ENCODE peak calls at places on chromosome 3, in seven cellular contexts. U, O, C, A, P, N and E are unnamed samples.

GRCh38 chr3:142211034-142211433 is 14.4 kb downstream of the GK5 start:
- DNase-seq in U (no peak), O (no peak), C (no peak), A (peak; percentile 7), P (peak; percentile 38), N (no peak), E (no peak)

GRCh38 chr3:20141841-20142240 is 44.2 kb downstream of the SGO1 start:
- DNase-seq in U (no peak), O (no peak), C (peak; percentile 21), A (no peak), P (peak; percentile 13), N (peak; percentile 13), E (no peak)

GRCh38 chr3:62374375-62374876 is 1.1 kb upstream of the FEZF2 start:
- DNase-seq in U (no peak), O (no peak), C (no peak), A (no peak), P (no peak), N (no peak), E (no peak)

GRCh38 chr3:68893600-68894239 is 38.6 kb downstream of the TAFA4 start:
- DNase-seq in U (no peak), O (peak; percentile 29), C (no peak), A (peak; percentile 27), P (peak; percentile 52), N (no peak), E (no peak)

GRCh38 chr3:172467170-172467824 is 19.0 kb upstream of the GHSR start:
- DNase-seq in U (no peak), O (no peak), C (no peak), A (peak; percentile 45), P (no peak), N (no peak), E (no peak)

GRCh38 chr3:107285197-107285596 is 92.0 kb upstream of the CCDC54 start:
- DNase-seq in U (no peak), O (no peak), C (no peak), A (no peak), P (no peak), N (no peak), E (no peak)

GRCh38 chr3:63386568-63386967 is 108.5 kb downstream of the SYNPR start:
- DNase-seq in U (no peak), O (no peak), C (no peak), A (no peak), P (peak; percentile 19), N (no peak), E (no peak)

GRCh38 chr3:127754411-127755304 is 67.7 kb downstream of the MGLL start:
- DNase-seq in U (no peak), O (no peak), C (no peak), A (no peak), P (no peak), N (no peak), E (no peak)

GRCh38 chr3:148101061-148101460 is 596.6 kb upstream of the AGTR1 start:
- DNase-seq in U (no peak), O (no peak), C (no peak), A (no peak), P (no peak), N (no peak), E (no peak)

GRCh38 chr3:33134026-33134625 is 20.3 kb downstream of the CRTAP start:
- DNase-seq in U (no peak), O (no peak), C (no peak), A (no peak), P (no peak), N (no peak), E (no peak)

GRCh38 chr3:107578091-107578490 is 55.3 kb downstream of the BBX start:
- DNase-seq in U (no peak), O (no peak), C (no peak), A (no peak), P (no peak), N (no peak), E (no peak)

GRCh38 chr3:152071924-152072323 is 196.8 kb upstream of the MBNL1 start:
- DNase-seq in U (no peak), O (peak; percentile 22), C (no peak), A (peak; percentile 30), P (peak; percentile 36), N (no peak), E (no peak)

GRCh38 chr3:48215019-48215418 is 8.3 kb upstream of the CAMP start:
- DNase-seq in U (peak; percentile 66), O (no peak), C (peak; percentile 48), A (no peak), P (no peak), N (no peak), E (no peak)

GRCh38 chr3:174540081-174540480 is 319.1 kb upstream of the NAALADL2 start:
- DNase-seq in U (no peak), O (no peak), C (no peak), A (no peak), P (no peak), N (no peak), E (no peak)

GRCh38 chr3:66133050-66133757 is 87.6 kb upstream of the SLC25A26 start:
- DNase-seq in U (no peak), O (no peak), C (no peak), A (no peak), P (no peak), N (no peak), E (no peak)

GRCh38 chr3:125194061-125194848 is 18.3 kb downstream of the SLC12A8 start:
- DNase-seq in U (no peak), O (no peak), C (no peak), A (no peak), P (no peak), N (no peak), E (no peak)

GRCh38 chr3:13655074-13655913 is 106.4 kb downstream of the FBLN2 start:
- DNase-seq in U (peak; percentile 77), O (no peak), C (peak; percentile 60), A (peak; percentile 53), P (peak; percentile 87), N (no peak), E (no peak)

DNA sequence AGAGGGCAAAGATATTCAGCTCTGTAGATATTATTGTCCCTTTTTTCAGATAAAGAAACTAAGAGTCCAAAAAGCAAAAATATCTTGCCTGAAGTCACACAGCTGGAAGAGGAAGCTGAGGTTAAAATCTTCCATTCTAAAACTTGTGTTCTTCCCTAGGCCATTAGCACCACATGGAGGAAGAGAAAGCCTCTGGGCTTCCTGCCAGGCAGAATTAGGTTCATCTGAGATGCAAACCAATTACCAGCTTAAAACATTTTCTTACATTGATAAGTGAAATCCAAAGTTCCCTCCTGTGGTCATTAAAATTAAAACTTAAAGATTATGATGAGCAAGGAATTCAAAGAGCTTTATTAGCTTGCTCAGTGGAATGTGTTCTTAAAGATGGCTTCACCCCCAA is 235.3 kb upstream of the SETMAR start:
- DNase-seq in U (no peak), O (no peak), C (no peak), A (no peak), P (no peak), N (no peak), E (no peak)
- H3K4me1 ChIP-seq in U (no peaks in the 10 kb centered on the region), O (no peaks in the 10 kb centered on the region), C (no peaks in the 10 kb centered on the region), A (no peaks in the 10 kb centered on the region), P (no peaks in the 10 kb centered on the region), N (no peaks in the 10 kb centered on the region), E (no peaks in the 10 kb centered on the region)

DNA sequence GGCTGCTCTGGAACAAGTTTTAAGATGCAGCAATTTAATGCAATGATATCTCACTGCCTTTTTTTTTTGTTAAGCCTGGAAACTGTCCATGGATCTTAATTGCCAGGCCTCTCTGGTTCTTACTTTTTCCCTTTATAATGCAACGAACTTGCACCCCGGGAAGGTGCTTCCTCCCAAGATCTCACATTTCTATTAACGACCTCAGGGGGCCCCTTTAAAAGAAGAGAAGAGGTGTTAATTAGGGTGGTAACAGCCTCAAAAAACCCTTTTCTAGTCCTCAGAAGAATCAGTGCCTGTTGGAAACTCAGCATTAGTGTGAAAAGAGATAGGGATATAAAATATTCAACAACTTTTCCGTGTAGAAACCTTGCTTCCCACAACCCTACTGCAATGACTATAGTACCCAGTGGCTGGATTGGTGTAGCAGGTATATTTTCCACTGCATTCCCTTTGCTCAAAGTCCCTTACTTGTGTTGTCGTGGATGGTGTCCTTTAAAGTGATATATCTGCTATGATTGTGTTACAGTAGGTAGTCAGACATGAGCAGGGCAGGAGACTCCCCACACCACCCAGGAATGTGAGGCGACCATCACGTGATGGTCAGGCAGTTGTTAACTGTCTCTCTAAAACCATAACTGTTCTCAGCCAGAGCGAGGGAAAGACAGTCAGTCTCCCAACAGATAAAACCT is 121.8 kb downstream of the CTNNB1 start:
- DNase-seq in U (no peak), O (no peak), C (no peak), A (no peak), P (no peak), N (no peak), E (no peak)
- H3K4me3 ChIP-seq in U (no peak overlapping the region), O (no peak overlapping the region), C (no peak overlapping the region), A (no peak overlapping the region), P (no peak overlapping the region), N (no peak overlapping the region), E (no peak overlapping the region)

DNA sequence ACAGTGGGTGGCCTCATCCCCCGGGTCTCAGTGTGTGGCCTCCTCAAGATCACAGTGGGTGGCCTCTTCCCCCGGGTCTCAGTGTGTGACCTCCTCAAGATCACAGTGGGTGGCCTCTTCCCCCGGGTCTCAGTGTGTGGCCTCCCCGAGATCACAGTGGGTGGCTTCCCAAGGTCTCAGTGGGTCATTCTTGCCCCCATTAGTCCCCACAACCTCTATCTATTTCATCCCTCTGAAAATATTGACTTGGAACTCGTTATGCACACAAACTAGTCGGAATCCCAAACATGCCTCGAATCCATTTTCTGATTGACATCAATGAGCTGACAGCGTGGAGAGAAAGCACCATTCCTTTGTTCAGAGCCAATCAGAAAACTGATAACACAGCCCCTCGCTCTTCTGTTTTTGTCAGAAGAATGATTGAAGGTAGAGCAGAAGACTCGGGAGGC is 10.8 kb upstream of the SSUH2 start:
- DNase-seq in U (no peak), O (no peak), C (no peak), A (no peak), P (no peak), N (no peak), E (no peak)
- H3K4me1 ChIP-seq in U (peaks cover 4% of the 10 kb centered on the region), O (no peaks in the 10 kb centered on the region), C (peaks cover 16% of the 10 kb centered on the region), A (peaks cover 22% of the 10 kb centered on the region), P (peaks cover 37% of the 10 kb centered on the region), N (peaks cover 16% of the 10 kb centered on the region), E (no peaks in the 10 kb centered on the region)

GRCh38 chr3:161271646-161272045 is 50.5 kb downstream of the NMD3 start:
- DNase-seq in U (no peak), O (no peak), C (no peak), A (no peak), P (no peak), N (no peak), E (no peak)

GRCh38 chr3:161273589-161274218 is 52.6 kb downstream of the NMD3 start:
- DNase-seq in U (no peak), O (peak; percentile 50), C (no peak), A (peak; percentile 49), P (peak; percentile 65), N (no peak), E (no peak)

GRCh38 chr3:161274691-161275298 is 53.7 kb downstream of the NMD3 start:
- DNase-seq in U (no peak), O (peak; percentile 24), C (no peak), A (peak; percentile 39), P (peak; percentile 33), N (no peak), E (no peak)

GRCh38 chr3:161270991-161271390 is 49.9 kb downstream of the NMD3 start:
- DNase-seq in U (no peak), O (no peak), C (no peak), A (no peak), P (no peak), N (no peak), E (no peak)

DNA sequence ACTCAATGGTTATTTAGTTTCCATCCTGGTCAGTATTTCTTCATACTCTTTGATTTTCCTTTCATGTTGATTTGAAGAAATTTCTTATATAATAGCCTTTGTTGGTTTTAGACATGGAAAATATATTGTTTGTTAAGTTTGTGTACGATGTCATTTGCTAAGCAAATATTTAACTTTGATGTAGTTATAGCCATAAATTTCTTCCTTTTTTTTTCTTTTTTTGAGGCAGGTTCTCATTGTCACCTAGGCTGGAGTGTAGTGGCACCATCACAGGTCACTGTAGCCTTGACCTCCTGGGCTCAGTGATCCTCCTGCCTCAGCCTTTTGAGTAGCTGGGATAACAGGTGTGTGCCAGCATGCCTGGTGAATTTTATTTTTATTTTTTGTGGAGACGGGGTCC is 51.4 kb downstream of the NMD3 start:
- DNase-seq in U (no peak), O (no peak), C (no peak), A (no peak), P (no peak), N (no peak), E (no peak)
- H3K4me3 ChIP-seq in U (no peak overlapping the region), O (no peak overlapping the region), C (no peak overlapping the region), A (no peak overlapping the region), P (no peak overlapping the region), N (no peak overlapping the region), E (no peak overlapping the region)